ENCODE peak calls at places on chromosomes 4 and X, in seven cellular contexts. C is tibial artery, Q is pancreas, V is A673, M is astrocyte, U is left ventricle myocardium inferior, F is body of pancreas. K is an unnamed sample.

GRCh38 chr4:5892321-5893012 is 419 bp downstream of the CRMP1 start:
- DNase-seq in V (no peak), C (no peak), Q (no peak), M (no peak), U (no peak), F (no peak), K (no peak)

GRCh38 chr4:3765271-3766206 is 646 bp upstream of the ADRA2C start:
- DNase-seq in Q (peak; percentile 66), F (peak; percentile 54), U (peak; percentile 26), C (peak; percentile 44), M (peak; percentile 59), V (peak; percentile 73), K (peak; percentile 14)

GRCh38 chr4:7873881-7874280 is 65.8 kb downstream of the AFAP1 start:
- DNase-seq in Q (no peak), C (no peak), F (no peak), V (no peak), M (no peak), U (no peak), K (no peak)

GRCh38 chr4:113637823-113638691 is 123.5 kb downstream of the CAMK2D start:
- DNase-seq in V (no peak), Q (no peak), C (no peak), F (no peak), U (no peak), M (no peak), K (no peak)

GRCh38 chrX:132413459-132413858 is 75.4 kb downstream of the MBNL3 start:
- DNase-seq in Q (no peak), C (no peak), U (no peak), F (no peak), M (no peak), V (no peak), K (no peak)

GRCh38 chrX:73859622-73860021 is 296.6 kb downstream of the CHIC1 start:
- DNase-seq in V (no peak), Q (no peak), C (no peak), F (no peak), U (no peak), M (no peak), K (no peak)

GRCh38 chrX:40267334-40268118 is 169.8 kb upstream of the BCOR start:
- DNase-seq in Q (no peak), F (no peak), M (no peak), C (peak; percentile 42), V (no peak), U (no peak), K (no peak)

GRCh38 chrX:13994104-13994503 is 35.6 kb downstream of the GEMIN8 start:
- DNase-seq in V (no peak), Q (no peak), U (no peak), M (no peak), F (no peak), C (no peak), K (no peak)

GRCh38 chr4:148780426-148781005 is 338.3 kb upstream of the NR3C2 start:
- DNase-seq in M (no peak), F (no peak), U (no peak), C (no peak), Q (no peak), V (no peak), K (peak; percentile 57)

GRCh38 chrX:104922206-104922621 is 298.3 kb downstream of the TEX13A start:
- DNase-seq in M (peak; percentile 39), F (peak; percentile 76), C (peak; percentile 56), V (peak; percentile 81), Q (peak; percentile 85), U (peak; percentile 22), K (peak; percentile 57)

GRCh38 chr4:110654254-110654635 is 31.4 kb upstream of the PITX2 start:
- DNase-seq in Q (no peak), F (no peak), M (peak; percentile 39), C (no peak), U (no peak), V (no peak), K (no peak)

GRCh38 chr4:89298788-89299152 is 8.8 kb downstream of the GPRIN3 start:
- DNase-seq in F (no peak), M (peak; percentile 31), C (no peak), V (peak; percentile 13), U (no peak), Q (no peak), K (no peak)

GRCh38 chr4:89298160-89298559 is 9.4 kb downstream of the GPRIN3 start:
- DNase-seq in C (no peak), V (no peak), F (no peak), Q (no peak), M (no peak), U (no peak), K (no peak)

GRCh38 chr4:89300490-89300889 is 7.1 kb downstream of the GPRIN3 start:
- DNase-seq in F (no peak), M (no peak), V (no peak), U (no peak), Q (no peak), C (no peak), K (no peak)

GRCh38 chr4:89300060-89300459 is 7.5 kb downstream of the GPRIN3 start:
- DNase-seq in U (no peak), F (no peak), V (no peak), M (no peak), C (no peak), Q (no peak), K (no peak)

GRCh38 chr4:89299153-89299789 is 8.3 kb downstream of the GPRIN3 start:
- DNase-seq in U (no peak), M (no peak), C (no peak), F (no peak), V (no peak), Q (no peak), K (no peak)
- TF ChIP-seq CTCF in U (peak; percentile 3), M (no peak), C (no peak), F (no peak), V (no peak), Q (no peak), K (no peak)

DNA sequence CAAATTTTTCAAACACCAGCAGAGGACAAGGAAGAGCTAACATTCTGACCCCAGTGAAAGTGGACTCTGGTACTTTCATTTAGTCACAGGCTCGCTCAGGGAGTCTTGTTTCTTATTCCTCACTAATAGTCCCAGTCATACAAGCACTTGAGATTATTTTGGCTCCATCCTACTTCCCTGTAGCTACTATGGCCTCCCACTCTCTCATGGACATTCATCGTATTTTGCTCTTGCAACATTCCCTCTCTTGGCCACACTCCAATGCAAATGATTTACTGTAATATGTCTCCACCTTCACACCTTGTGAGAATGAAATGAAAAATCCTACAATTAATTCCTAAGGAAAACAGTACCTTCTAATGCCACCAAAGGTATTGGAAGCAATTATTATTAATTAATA is 21.3 kb downstream of the PLRG1 start:
- DNase-seq in M (no peak), V (peak; percentile 7), U (no peak), C (no peak), Q (no peak), F (no peak), K (peak; percentile 83)
- H3K4me3 ChIP-seq in M (no peak overlapping the region), V (no peak overlapping the region), U (no peak overlapping the region), C (no peak overlapping the region), Q (no peak overlapping the region), F (no peak overlapping the region), K (no peak overlapping the region)

DNA sequence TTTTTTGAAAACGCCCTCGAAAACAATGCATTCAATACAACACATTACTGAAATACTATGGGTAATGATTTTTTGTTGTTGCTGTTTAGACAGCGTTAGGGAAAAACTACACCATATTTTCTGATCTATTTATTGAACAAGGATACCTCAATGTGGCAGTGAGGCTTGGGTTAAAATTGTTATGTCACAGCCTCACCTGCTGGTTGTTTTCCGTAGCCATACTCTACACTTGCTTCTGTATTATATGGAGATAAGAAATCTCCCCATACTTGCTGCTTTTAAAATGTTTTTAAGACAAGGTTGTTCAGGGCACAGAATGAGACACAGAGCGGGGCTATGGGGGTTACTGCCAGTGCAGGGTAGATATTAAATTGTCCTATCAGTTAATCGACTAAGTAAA is 221.6 kb upstream of the FTHL17 start:
- DNase-seq in V (no peak), Q (peak; percentile 23), F (peak; percentile 25), U (no peak), M (no peak), C (no peak), K (no peak)
- TF ChIP-seq CTCF in V (peak; percentile 34), Q (no peak), F (peak; percentile 73), U (no peak), M (no peak), C (no peak), K (peak; percentile 4)

GRCh38 chrX:65595460-65595876 is 60.9 kb upstream of the LAS1L start:
- DNase-seq in U (peak; percentile 91), F (peak; percentile 91), M (peak; percentile 77), V (peak; percentile 95), Q (peak; percentile 89), C (peak; percentile 97), K (peak; percentile 89)
- H3K4me3 ChIP-seq in U (no peak overlapping the region), F (no peak overlapping the region), M (no peak overlapping the region), V (no peak overlapping the region), Q (no peak overlapping the region), C (no peak overlapping the region), K (no peak overlapping the region)

K was measured in bronchial epithelial cell.